ENCODE peak calls at places on chromosomes 6 and 20, in six cellular contexts. D is trophoblast cell, V is IMR-90, F is H9, L is H1, I is neuronal stem cell. U is an unnamed sample.

GRCh38 chr20:4772132-4772531 is 50.4 kb downstream of the PRND start:
- DNase-seq in D (no peak), L (no peak), I (no peak), V (no peak), F (no peak), U (no peak)

GRCh38 chr20:60302875-60303274 is 344.7 kb downstream of the CDH26 start:
- DNase-seq in F (no peak), L (no peak), I (no peak), D (no peak), V (no peak), U (no peak)

GRCh38 chr6:136415351-136416005 is 125.8 kb upstream of the BCLAF1 start:
- DNase-seq in F (no peak), L (no peak), V (peak; percentile 11), I (no peak), D (peak; percentile 43), U (peak; percentile 48)

GRCh38 chr6:100167585-100167984 is 173.6 kb upstream of the MCHR2 start:
- DNase-seq in L (no peak), F (no peak), V (no peak), I (no peak), D (no peak), U (no peak)

GRCh38 chr6:155389130-155389529 is 66.5 kb downstream of the NOX3 start:
- DNase-seq in F (no peak), L (no peak), D (no peak), I (no peak), V (peak; percentile 43), U (no peak)

GRCh38 chr6:156953478-156954146 is 176.4 kb downstream of the ARID1B start:
- DNase-seq in V (peak; percentile 99), I (peak; percentile 49), L (no peak), F (no peak), D (peak; percentile 99), U (peak; percentile 97)

GRCh38 chr20:49832632-49833327 is 20.2 kb downstream of the SLC9A8 start:
- DNase-seq in V (peak; percentile 39), I (no peak), F (no peak), L (no peak), D (no peak), U (peak; percentile 55)

GRCh38 chr6:164069352-164070022 is 655.0 kb downstream of the QKI start:
- DNase-seq in F (no peak), V (no peak), L (no peak), I (peak; percentile 75), D (no peak), U (no peak)

GRCh38 chr20:45448250-45448649 is 21.3 kb upstream of the WFDC2 start:
- DNase-seq in F (no peak), I (no peak), D (no peak), V (no peak), L (no peak), U (no peak)

GRCh38 chr6:62441182-62441581 is 155.2 kb upstream of the KHDRBS2 start:
- DNase-seq in V (no peak), D (no peak), L (no peak), F (no peak), I (no peak), U (no peak)

GRCh38 chr6:146878564-146879343 is 280.0 kb downstream of the ADGB start:
- DNase-seq in D (no peak), F (no peak), L (no peak), I (no peak), V (no peak), U (no peak)

GRCh38 chr6:71599366-71599765 is 287.0 kb upstream of the RIMS1 start:
- DNase-seq in F (no peak), I (no peak), D (no peak), L (no peak), V (no peak), U (no peak)

GRCh38 chr6:17418281-17419188 is 25.1 kb downstream of the CAP2 start:
- DNase-seq in L (no peak), I (no peak), F (peak; percentile 28), V (peak; percentile 53), D (peak; percentile 94), U (peak; percentile 78)

GRCh38 chr6:138088307-138088744 is 18.9 kb downstream of the PERP start:
- DNase-seq in I (no peak), F (no peak), D (peak; percentile 91), L (no peak), V (peak; percentile 97), U (peak; percentile 91)

GRCh38 chr20:31551581-31552081 is 37.4 kb downstream of the HM13 start:
- DNase-seq in V (no peak), D (no peak), F (no peak), L (no peak), I (no peak), U (no peak)

GRCh38 chr6:170005680-170006470 is 254.5 kb downstream of the ERMARD start:
- DNase-seq in V (no peak), I (no peak), F (peak; percentile 16), D (peak; percentile 14), L (no peak), U (no peak)

GRCh38 chr20:62986257-62986807 is 20.4 kb downstream of the BHLHE23 start:
- DNase-seq in F (no peak), D (no peak), V (no peak), I (no peak), L (no peak), U (no peak)

GRCh38 chr6:4849214-4849613 is 73.0 kb downstream of the CDYL start:
- DNase-seq in I (no peak), L (no peak), V (peak; percentile 10), D (no peak), F (no peak), U (no peak)

GRCh38 chr6:111843347-111844147 is 29.7 kb downstream of the FYN start:
- DNase-seq in F (no peak), V (no peak), I (no peak), L (no peak), D (no peak), U (no peak)

GRCh38 chr6:48429021-48429420 is 318.0 kb upstream of the PTCHD4 start:
- DNase-seq in F (no peak), I (no peak), L (no peak), V (peak; percentile 15), D (no peak), U (peak; percentile 36)

GRCh38 chr20:34559311-34560140 is 1.0 kb downstream of the MAP1LC3A start:
- DNase-seq in D (peak; percentile 23), L (no peak), V (no peak), F (peak; percentile 43), I (no peak), U (no peak)

GRCh38 chr20:5835234-5835845 is 85.1 kb downstream of the SHLD1 start:
- DNase-seq in V (peak; percentile 62), I (no peak), D (no peak), F (no peak), L (no peak), U (peak; percentile 84)

GRCh38 chr20:38870733-38871559 is 55.3 kb upstream of the FAM83D start:
- DNase-seq in D (peak; percentile 93), F (no peak), V (peak; percentile 1), I (no peak), L (no peak), U (no peak)

GRCh38 chr6:139277161-139277560 is 14.6 kb downstream of the TXLNB start:
- DNase-seq in I (no peak), L (no peak), D (no peak), F (no peak), V (no peak), U (no peak)

GRCh38 chr6:56875961-56876360 is 78.9 kb upstream of the BEND6 start:
- DNase-seq in V (peak; percentile 26), L (no peak), F (no peak), D (no peak), I (no peak), U (no peak)

GRCh38 chr20:18511566-18511965 is 3.8 kb downstream of the SEC23B start:
- DNase-seq in V (no peak), F (no peak), I (no peak), L (no peak), D (no peak), U (no peak)

GRCh38 chr20:64111841-64112641 is 4.7 kb upstream of the NPBWR2 start:
- DNase-seq in V (no peak), L (no peak), D (no peak), I (no peak), F (no peak), U (no peak)

GRCh38 chr20:25284131-25284601 is 36.3 kb downstream of the PYGB start:
- DNase-seq in F (peak; percentile 13), V (no peak), L (no peak), I (no peak), D (no peak), U (no peak)

GRCh38 chr6:139161169-139161568 is 26.3 kb downstream of the HECA start:
- DNase-seq in D (no peak), V (peak; percentile 69), I (no peak), L (no peak), F (no peak), U (peak; percentile 80)

GRCh38 chr6:82910394-82910793 is 155.2 kb downstream of the UBE3D start:
- DNase-seq in I (no peak), V (no peak), D (no peak), F (no peak), L (no peak), U (no peak)

GRCh38 chr6:43702522-43703440 is 15.2 kb upstream of the MRPS18A start:
- DNase-seq in L (peak; percentile 91), I (peak; percentile 95), F (peak; percentile 97), V (peak; percentile 83), D (peak; percentile 83), U (peak; percentile 94)

GRCh38 chr6:49607391-49607982 is 29.2 kb downstream of the RHAG start:
- DNase-seq in L (no peak), F (no peak), I (no peak), V (no peak), D (no peak), U (no peak)
- H4K91ac ChIP-seq in L (no peak overlapping the region), F (no peak overlapping the region), I (no peak overlapping the region), V (no peak overlapping the region), D (no peak overlapping the region), U (no peak overlapping the region)

GRCh38 chr6:30683137-30683979 is 3.1 kb downstream of the PPP1R18 start:
- DNase-seq in I (no peak), F (no peak), D (no peak), L (no peak), V (no peak), U (peak; percentile 38)
- H2AK5ac ChIP-seq in I (peak overlapping the region; percentile 56), F (no peak overlapping the region), D (no peak overlapping the region), L (peak overlapping the region; percentile 42), V (peak overlapping the region; percentile 98), U (peak overlapping the region; percentile 80)

GRCh38 chr6:373031-373430 is 18.5 kb upstream of the IRF4 start:
- DNase-seq in V (no peak), L (no peak), F (no peak), I (no peak), D (no peak), U (no peak)

GRCh38 chr6:370555-370954 is 21.0 kb upstream of the IRF4 start:
- DNase-seq in D (no peak), F (no peak), V (no peak), I (no peak), L (no peak), U (no peak)

GRCh38 chr6:373773-374724 is 17.5 kb upstream of the IRF4 start:
- DNase-seq in V (peak; percentile 16), F (peak; percentile 45), I (no peak), D (no peak), L (no peak), U (no peak)

GRCh38 chr6:374956-375355 is 16.6 kb upstream of the IRF4 start:
- DNase-seq in F (no peak), V (no peak), D (no peak), I (no peak), L (no peak), U (no peak)

GRCh38 chr6:372336-372911 is 19.1 kb upstream of the IRF4 start:
- DNase-seq in L (no peak), D (no peak), I (no peak), V (no peak), F (no peak), U (no peak)
- H4K91ac ChIP-seq in L (no peak overlapping the region), D (no peak overlapping the region), I (no peak overlapping the region), V (no peak overlapping the region), F (no peak overlapping the region), U (no peak overlapping the region)

GRCh38 chr6:89582669-89583325 is 55.8 kb downstream of the LYRM2 start:
- DNase-seq in I (no peak), F (no peak), L (no peak), D (no peak), V (no peak), U (no peak)
- H2AK5ac ChIP-seq in I (no peak overlapping the region), F (no peak overlapping the region), L (no peak overlapping the region), D (no peak overlapping the region), V (no peak overlapping the region), U (no peak overlapping the region)

U was measured in mesenchymal stem cell.